ENCODE peak calls at places on chromosome 17, in five cellular contexts. G is neural progenitor cell, D is cardiac muscle cell, K is pancreas, F is K562. E is an unnamed sample.

GRCh38 chr17:75307957-75308731 is 18.9 kb upstream of the SLC25A19 start:
- DNase-seq in D (no peak), K (no peak), F (no peak), G (no peak), E (no peak)

GRCh38 chr17:72574675-72575510 is 454.1 kb downstream of the SOX9 start:
- DNase-seq in D (no peak), G (no peak), F (no peak), K (no peak), E (no peak)

GRCh38 chr17:82536220-82537201 is 17.0 kb downstream of the FOXK2 start:
- DNase-seq in K (no peak), F (no peak), G (no peak), D (peak; percentile 83), E (no peak)

GRCh38 chr17:8807070-8807550 is 7.9 kb upstream of the MFSD6L start:
- DNase-seq in D (no peak), K (no peak), F (peak; percentile 10), G (no peak), E (no peak)

GRCh38 chr17:69597898-69598692 is 183.6 kb downstream of the MAP2K6 start:
- DNase-seq in G (no peak), K (no peak), D (peak; percentile 17), F (no peak), E (no peak)

GRCh38 chr17:30112794-30113193 is 3.8 kb upstream of the NSRP1 start:
- DNase-seq in F (no peak), K (no peak), D (no peak), G (no peak), E (no peak)

GRCh38 chr17:2138768-2139167 is 83.9 kb downstream of the HIC1 start:
- DNase-seq in F (no peak), G (no peak), K (no peak), D (peak; percentile 61), E (peak; percentile 32)

GRCh38 chr17:5706835-5707234 is 122.5 kb upstream of the NLRP1 start:
- DNase-seq in K (peak; percentile 26), G (peak; percentile 83), F (peak; percentile 51), D (peak; percentile 64), E (peak; percentile 71)

GRCh38 chr17:51397361-51398127 is 137.2 kb downstream of the UTP18 start:
- DNase-seq in D (no peak), G (no peak), K (no peak), F (no peak), E (no peak)

GRCh38 chr17:2685696-2686095 is 25.9 kb downstream of the CLUH start:
- DNase-seq in G (no peak), K (no peak), D (no peak), F (no peak), E (peak; percentile 56)

GRCh38 chr17:61175298-61176142 is 224.1 kb upstream of the TBX2 start:
- DNase-seq in F (peak; percentile 41), K (no peak), D (no peak), G (no peak), E (no peak)

DNA sequence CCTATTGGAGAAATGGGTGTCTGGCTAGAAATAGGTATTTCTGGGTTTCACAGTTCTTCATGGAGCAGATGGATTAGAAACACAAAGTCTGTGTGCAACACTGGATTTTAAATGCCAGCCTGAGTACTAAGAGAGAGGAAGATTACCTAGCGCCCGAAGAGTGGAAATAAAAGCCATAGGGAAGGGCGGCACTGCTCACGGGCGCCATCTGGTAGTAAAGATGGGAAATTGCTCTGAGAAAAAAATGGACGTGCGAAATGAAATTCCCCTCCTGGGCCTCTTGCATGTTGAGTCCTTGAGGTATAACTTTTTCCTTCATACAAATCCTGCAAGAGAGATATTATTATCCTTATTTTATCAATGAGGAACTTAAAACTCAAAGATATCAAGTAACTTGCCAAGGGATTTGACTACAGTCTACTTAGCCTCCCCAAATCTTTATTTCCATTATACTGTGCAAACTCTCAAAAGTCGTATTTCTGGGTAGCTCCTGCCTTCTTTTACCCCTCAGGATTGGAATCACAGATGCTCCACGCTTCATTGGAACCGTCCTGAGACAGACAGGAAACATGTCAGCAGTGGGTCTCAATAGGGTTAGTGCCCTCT is 72.8 kb downstream of the MMD start:
- DNase-seq in F (peak; percentile 43), K (peak; percentile 17), D (peak; percentile 68), G (peak; percentile 67), E (peak; percentile 54)
- TF ChIP-seq CTCF in F (peak; percentile 92), K (peak; percentile 65), D (peak; percentile 86), G (peak; percentile 86), E (peak; percentile 90)

GRCh38 chr17:40031706-40032105 is 16.5 kb downstream of the CSF3 start:
- DNase-seq in D (no peak), F (peak; percentile 4), G (no peak), K (no peak), E (no peak)
- H3K36me3 ChIP-seq in D (peaks cover 27% of the 10 kb centered on the region), F (peaks cover 87% of the 10 kb centered on the region), G (no peaks in the 10 kb centered on the region), K (peaks cover 17% of the 10 kb centered on the region), E (peaks cover 89% of the 10 kb centered on the region)

DNA sequence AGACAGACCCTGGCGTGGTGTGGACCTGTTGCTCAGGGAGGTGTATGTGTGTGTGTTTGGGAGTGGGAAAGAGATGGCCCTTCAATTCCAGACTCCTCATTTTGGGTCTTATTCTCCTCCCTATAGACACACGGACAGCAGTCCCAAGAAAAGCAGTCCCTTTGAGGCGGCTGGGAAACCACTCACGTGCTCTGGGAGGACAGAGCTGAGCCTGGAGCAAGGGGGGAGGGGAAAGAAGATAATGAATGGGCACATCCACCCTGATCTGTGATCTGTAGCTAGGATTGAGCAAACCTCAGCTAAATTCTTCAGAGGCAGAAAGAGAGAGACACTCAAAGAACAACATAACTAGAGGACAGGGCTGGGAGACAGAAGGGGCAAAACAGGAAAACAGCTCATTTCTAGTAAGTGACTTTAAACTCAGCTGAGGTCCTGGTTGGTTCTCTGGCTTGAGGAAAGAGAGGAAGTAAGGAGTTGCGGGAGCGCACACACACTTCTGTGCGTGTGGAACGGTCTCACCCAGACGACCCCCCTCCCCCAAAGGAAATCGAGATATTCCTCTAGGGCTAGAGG is 784 bp downstream of the RAB5C start:
- DNase-seq in F (peak; percentile 44), K (no peak), G (peak; percentile 41), D (peak; percentile 41), E (no peak)
- H3K4me1 ChIP-seq in F (peaks cover 21% of the 10 kb centered on the region), K (no peaks in the 10 kb centered on the region), G (peaks cover 5% of the 10 kb centered on the region), D (peaks cover 9% of the 10 kb centered on the region), E (peaks cover 32% of the 10 kb centered on the region)

GRCh38 chr17:74012465-74012864 is 191.0 kb upstream of the RPL38 start:
- DNase-seq in D (no peak), K (no peak), F (no peak), G (no peak), E (no peak)

GRCh38 chr17:74010903-74011302 is 192.6 kb upstream of the RPL38 start:
- DNase-seq in K (no peak), D (no peak), F (no peak), G (peak; percentile 39), E (no peak)

GRCh38 chr17:74015316-74015715 is 188.2 kb upstream of the RPL38 start:
- DNase-seq in G (no peak), F (no peak), D (no peak), K (no peak), E (no peak)

GRCh38 chr17:74008196-74008595 is 195.3 kb upstream of the RPL38 start:
- DNase-seq in D (peak; percentile 9), G (peak; percentile 59), F (no peak), K (no peak), E (no peak)

GRCh38 chr17:74011963-74012362 is 191.5 kb upstream of the RPL38 start:
- DNase-seq in D (no peak), G (no peak), K (no peak), F (no peak), E (no peak)
- TF ChIP-seq CTCF in D (no peak), G (no peak), K (no peak), F (no peak), E (no peak)

GRCh38 chr17:17892731-17893130 is 55.9 kb upstream of the SREBF1 start:
- DNase-seq in K (no peak), D (no peak), F (no peak), G (no peak), E (no peak)

GRCh38 chr17:17897442-17897841 is 60.7 kb upstream of the SREBF1 start:
- DNase-seq in D (no peak), K (no peak), F (no peak), G (no peak), E (no peak)

GRCh38 chr17:17899486-17899885 is 62.7 kb upstream of the SREBF1 start:
- DNase-seq in K (no peak), F (no peak), D (no peak), G (no peak), E (peak; percentile 65)

GRCh38 chr17:17898673-17899072 is 61.9 kb upstream of the SREBF1 start:
- DNase-seq in K (no peak), D (no peak), F (no peak), G (no peak), E (no peak)

GRCh38 chr17:17896746-17897145 is 60.0 kb upstream of the SREBF1 start:
- DNase-seq in K (no peak), G (no peak), F (no peak), D (no peak), E (no peak)
- H3K36me3 ChIP-seq in K (no peaks in the 10 kb centered on the region), G (no peaks in the 10 kb centered on the region), F (no peaks in the 10 kb centered on the region), D (no peaks in the 10 kb centered on the region), E (peaks cover 3% of the 10 kb centered on the region)

GRCh38 chr17:81239714-81240555 is 817 bp downstream of the NDUFAF8 start:
- DNase-seq in K (no peak), F (peak; percentile 48), G (peak; percentile 57), D (no peak), E (no peak)
- H3K4me1 ChIP-seq in K (no peaks in the 10 kb centered on the region), F (peaks cover 89% of the 10 kb centered on the region), G (peaks cover 5% of the 10 kb centered on the region), D (peaks cover 8% of the 10 kb centered on the region), E (peaks cover 20% of the 10 kb centered on the region)